ENCODE peak calls at places on chromosome 7, in seven cellular contexts. B, A, C, W, D, G and N are unnamed samples.

GRCh38 chr7:29574659-29575058 is 11.0 kb downstream of the PRR15 start:
- DNase-seq in B (no peak), A (no peak), C (no peak), W (no peak), D (no peak), G (no peak), N (no peak)

GRCh38 chr7:26013551-26014083 is 138.4 kb upstream of the NFE2L3 start:
- DNase-seq in B (no peak), A (no peak), C (no peak), W (no peak), D (no peak), G (no peak), N (no peak)

GRCh38 chr7:112160130-112160770 is 45.9 kb downstream of the DOCK4 start:
- DNase-seq in B (no peak), A (no peak), C (no peak), W (no peak), D (no peak), G (no peak), N (no peak)

GRCh38 chr7:110922906-110923305 is 168.0 kb upstream of the LRRN3 start:
- DNase-seq in B (no peak), A (no peak), C (no peak), W (peak), D (no peak), G (peak), N (no peak)

GRCh38 chr7:15687645-15688025 is 1.2 kb upstream of the MEOX2 start:
- DNase-seq in B (peak), A (no peak), C (no peak), W (no peak), D (peak), G (no peak), N (no peak)

GRCh38 chr7:92680458-92680857 is 90.3 kb upstream of the FAM133B start:
- DNase-seq in B (no peak), A (no peak), C (no peak), W (no peak), D (no peak), G (no peak), N (no peak)

GRCh38 chr7:141563956-141564623 is 12.9 kb downstream of the AGK start:
- DNase-seq in B (no peak), A (no peak), C (no peak), W (no peak), D (no peak), G (no peak), N (no peak)

GRCh38 chr7:94580601-94581000 is 71.0 kb downstream of the CASD1 start:
- DNase-seq in B (no peak), A (no peak), C (no peak), W (peak), D (no peak), G (peak), N (no peak)

GRCh38 chr7:95989301-95989700 is 216.9 kb downstream of the DYNC1I1 start:
- DNase-seq in B (peak), A (no peak), C (no peak), W (no peak), D (no peak), G (no peak), N (no peak)

GRCh38 chr7:96996111-96996936 is 9.0 kb upstream of the DLX6 start:
- DNase-seq in B (no peak), A (no peak), C (no peak), W (no peak), D (no peak), G (no peak), N (no peak)

GRCh38 chr7:43834463-43835251 is 34.7 kb downstream of the MRPS24 start:
- DNase-seq in B (no peak), A (no peak), C (no peak), W (no peak), D (no peak), G (peak), N (no peak)

GRCh38 chr7:36937754-36938551 is 213.7 kb upstream of the AOAH start:
- DNase-seq in B (no peak), A (no peak), C (no peak), W (no peak), D (no peak), G (no peak), N (no peak)

GRCh38 chr7:34044319-34044643 is 138.9 kb downstream of the BMPER start:
- DNase-seq in B (peak), A (no peak), C (no peak), W (no peak), D (no peak), G (no peak), N (no peak)

GRCh38 chr7:112112822-112113255 is 93.4 kb downstream of the DOCK4 start:
- DNase-seq in B (peak), A (no peak), C (no peak), W (peak), D (no peak), G (peak), N (no peak)

GRCh38 chr7:47354831-47355541 is 226.9 kb downstream of the TNS3 start:
- DNase-seq in B (peak), A (no peak), C (no peak), W (no peak), D (peak), G (no peak), N (no peak)

GRCh38 chr7:103065666-103066065 is 8.9 kb downstream of the FBXL13 start:
- DNase-seq in B (no peak), A (no peak), C (no peak), W (no peak), D (peak), G (no peak), N (peak)

GRCh38 chr7:84799131-84799530 is 387.7 kb downstream of the SEMA3D start:
- DNase-seq in B (no peak), A (no peak), C (no peak), W (no peak), D (no peak), G (no peak), N (no peak)

GRCh38 chr7:12067156-12067831 is 143.8 kb upstream of the TMEM106B start:
- DNase-seq in B (peak), A (no peak), C (peak), W (peak), D (no peak), G (no peak), N (no peak)

GRCh38 chr7:96388166-96388565 is 66.3 kb upstream of the SLC25A13 start:
- DNase-seq in B (no peak), A (no peak), C (no peak), W (peak), D (no peak), G (peak), N (no peak)

GRCh38 chr7:40133561-40134427 is 628 bp downstream of the MPLKIP start:
- DNase-seq in B (peak), A (no peak), C (no peak), W (peak), D (no peak), G (peak), N (no peak)

GRCh38 chr7:7816084-7816483 is 97.7 kb upstream of the RPA3 start:
- DNase-seq in B (no peak), A (no peak), C (no peak), W (no peak), D (no peak), G (no peak), N (no peak)

GRCh38 chr7:91962419-91962818 is 21.8 kb downstream of the AKAP9 start:
- DNase-seq in B (no peak), A (no peak), C (no peak), W (no peak), D (no peak), G (no peak), N (no peak)

GRCh38 chr7:40899151-40899550 is 764.3 kb downstream of the SUGCT start:
- DNase-seq in B (no peak), A (no peak), C (no peak), W (peak), D (no peak), G (no peak), N (no peak)

GRCh38 chr7:140397784-140398750 is at the start of gene SLC37A3:
- DNase-seq in B (peak), A (no peak), C (peak), W (peak), D (peak), G (peak), N (peak)

GRCh38 chr7:51213618-51214017 is 103.0 kb downstream of the COBL start:
- DNase-seq in B (no peak), A (no peak), C (no peak), W (no peak), D (no peak), G (no peak), N (no peak)

GRCh38 chr7:24573554-24574338 is 494 bp downstream of the PALS2 start:
- DNase-seq in B (peak), A (no peak), C (peak), W (peak), D (peak), G (peak), N (peak)

DNA sequence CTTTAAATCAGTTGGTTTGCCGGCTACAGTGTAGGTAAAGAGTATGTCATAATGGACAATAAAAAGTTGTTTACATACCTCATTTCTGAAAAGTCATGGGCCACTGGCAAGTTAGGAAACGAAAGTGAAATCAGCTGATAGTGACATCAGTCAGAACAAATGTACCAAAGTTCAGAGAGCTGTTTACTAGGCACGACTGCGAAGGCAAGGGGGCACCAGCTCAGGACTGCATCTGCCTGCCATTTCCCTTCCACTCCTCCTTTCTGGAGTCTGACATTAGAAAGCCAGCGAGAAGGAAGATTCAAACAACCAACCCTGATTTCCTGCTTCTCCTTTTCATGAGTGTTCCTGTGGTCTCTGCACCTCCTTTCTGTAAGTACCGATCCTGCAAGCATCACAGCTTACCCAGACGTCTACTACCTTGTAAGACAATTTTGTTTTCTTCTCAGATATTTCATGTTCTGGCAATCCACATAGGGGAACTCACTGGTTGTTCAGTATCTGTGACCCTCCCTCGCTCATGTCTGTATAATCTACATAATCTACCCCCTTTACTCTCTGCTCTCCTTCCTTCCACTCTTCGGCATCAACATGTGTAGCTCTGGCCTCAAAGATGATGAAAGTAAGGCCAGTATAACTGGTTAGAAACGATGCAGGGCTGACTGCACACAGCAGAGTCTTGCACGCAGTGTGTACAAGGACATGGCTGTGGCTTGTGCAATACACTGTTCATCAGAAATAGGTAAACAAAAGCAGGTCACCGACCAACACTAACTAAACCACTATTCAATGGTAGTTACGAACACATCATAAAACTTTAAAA is at the start of gene TMEM140:
- DNase-seq in B (peak), A (peak), C (no peak), W (peak), D (no peak), G (peak), N (no peak)
- TF ChIP-seq CTCF in B (no peak), A (no peak), C (no peak), W (no peak), D (no peak), G (no peak), N (no peak)

GRCh38 chr7:80999771-81000170 is 80.9 kb upstream of the SEMA3C start:
- DNase-seq in B (no peak), A (no peak), C (no peak), W (no peak), D (no peak), G (no peak), N (no peak)
- TF ChIP-seq CTCF in B (no peak), A (no peak), C (no peak), W (no peak), D (no peak), G (no peak), N (no peak)

DNA sequence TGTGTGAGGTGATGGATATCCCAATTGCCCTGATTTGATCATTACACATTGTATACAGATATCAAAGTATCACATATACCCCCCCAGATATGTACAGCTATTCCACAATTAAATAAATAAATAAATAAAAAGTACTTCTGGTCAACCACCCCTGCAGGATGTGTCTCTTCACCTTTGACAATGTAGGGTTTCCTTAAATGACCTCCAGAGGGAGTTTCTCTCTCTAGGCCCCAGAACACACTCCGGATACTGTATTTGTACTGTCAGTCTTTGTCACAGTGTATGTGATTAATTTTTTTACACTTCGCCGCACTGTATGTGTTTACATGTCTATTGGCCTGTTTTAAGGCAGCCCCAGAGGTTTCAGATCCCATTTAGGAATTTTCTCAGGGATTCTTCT is 123.6 kb downstream of the ADCYAP1R1 start:
- DNase-seq in B (no peak), A (no peak), C (no peak), W (peak), D (no peak), G (no peak), N (no peak)
- TF ChIP-seq CTCF in B (no peak), A (no peak), C (no peak), W (peak), D (no peak), G (no peak), N (no peak)

DNA sequence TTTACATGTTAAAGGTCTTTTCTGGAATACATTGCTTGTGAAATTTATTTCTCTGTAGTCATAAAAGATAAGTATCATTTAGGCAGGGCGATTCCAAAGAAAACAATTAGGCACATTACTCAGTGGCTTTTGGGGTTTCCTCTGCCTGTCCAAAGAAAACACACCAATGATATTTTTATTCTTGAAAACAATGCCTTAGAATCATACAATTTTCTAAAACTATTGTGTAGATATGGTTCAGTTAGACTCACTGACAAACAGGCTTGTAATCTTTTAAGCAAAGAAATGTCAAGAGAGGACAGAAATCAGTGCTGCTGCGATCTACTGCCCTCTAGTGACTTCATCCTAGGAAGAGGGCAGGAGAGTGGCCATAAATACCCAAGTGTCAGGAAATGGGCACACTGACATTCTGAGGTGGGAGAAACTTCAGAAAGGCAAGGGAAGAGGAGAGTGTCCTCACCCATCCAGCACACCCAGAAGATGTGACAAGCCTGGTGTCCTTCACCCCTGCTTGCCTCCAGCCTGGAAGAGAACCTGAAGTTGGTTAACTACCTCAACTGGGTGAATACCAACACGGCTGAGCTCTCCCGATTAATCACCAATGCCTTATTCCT is 120.5 kb downstream of the GALNT11 start:
- DNase-seq in B (peak), A (no peak), C (no peak), W (peak), D (no peak), G (peak), N (no peak)
- TF ChIP-seq CTCF in B (no peak), A (peak), C (peak), W (peak), D (peak), G (peak), N (no peak)

GRCh38 chr7:157905740-157906461 is 569.1 kb downstream of the DNAJB6 start:
- DNase-seq in B (peak), A (no peak), C (no peak), W (peak), D (peak), G (no peak), N (no peak)
- TF ChIP-seq CTCF in B (no peak), A (no peak), C (no peak), W (no peak), D (no peak), G (no peak), N (no peak)

DNA sequence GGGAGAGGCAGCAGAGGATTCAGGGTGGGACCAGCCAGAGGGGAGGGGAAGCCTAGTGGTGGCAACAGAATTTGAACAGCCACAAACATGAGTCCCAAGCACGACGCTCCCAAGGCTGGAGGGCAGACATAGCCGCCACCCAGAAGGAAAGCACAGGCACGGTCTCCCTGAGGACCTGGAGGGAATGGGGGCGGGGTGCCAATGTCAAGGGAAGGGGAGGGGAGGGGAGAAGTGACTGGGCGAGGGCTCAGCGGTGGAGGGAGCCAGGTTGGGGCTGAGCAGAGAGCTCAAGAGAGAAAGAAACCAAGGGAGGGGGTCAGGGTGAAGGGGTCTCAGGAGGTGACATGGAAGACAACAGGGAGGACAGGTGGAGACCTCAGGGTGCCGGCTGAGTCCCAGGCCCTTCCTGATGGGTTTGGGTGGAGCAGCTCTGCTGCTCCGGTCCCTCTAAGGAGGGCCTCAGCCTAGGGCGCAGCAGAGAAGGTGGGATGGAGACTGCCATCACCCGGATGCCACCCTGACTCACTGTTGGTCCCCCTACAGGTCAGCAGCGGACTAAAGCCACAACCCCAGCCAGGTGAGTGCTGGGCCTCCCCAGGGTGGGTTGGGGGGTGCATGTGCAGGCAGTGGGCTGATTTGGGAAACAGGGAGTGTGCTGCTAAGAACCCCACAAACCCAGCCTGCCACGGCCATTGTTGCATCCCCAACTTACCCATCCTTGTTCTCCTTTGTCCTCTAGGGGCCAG is 24.2 kb downstream of the PILRA start:
- DNase-seq in B (no peak), A (no peak), C (no peak), W (no peak), D (no peak), G (no peak), N (no peak)
- TF ChIP-seq CTCF in B (no peak), A (no peak), C (no peak), W (no peak), D (no peak), G (no peak), N (no peak)

DNA sequence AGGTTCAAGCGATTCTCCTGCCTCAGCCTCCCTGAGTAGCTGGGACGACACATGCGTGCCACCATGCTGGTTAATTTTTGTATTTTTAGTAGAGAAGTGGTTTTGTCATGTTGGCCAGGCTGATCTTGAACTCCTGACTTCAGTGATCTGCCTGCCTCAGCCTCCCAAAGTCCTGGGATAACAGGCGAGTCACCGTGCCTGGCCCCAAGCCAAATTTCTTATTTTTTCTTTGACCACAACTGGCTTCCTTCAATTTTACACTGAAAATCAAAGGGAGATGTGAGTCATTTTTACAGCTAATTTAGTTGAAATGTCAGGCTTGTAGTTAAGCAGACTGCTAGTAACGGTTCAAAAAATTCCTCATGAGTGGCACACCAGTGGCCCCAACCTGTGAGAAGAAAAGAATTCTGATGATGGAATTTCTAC is 7.8 kb downstream of the RNF216 start:
- DNase-seq in B (no peak), A (no peak), C (no peak), W (peak), D (no peak), G (peak), N (no peak)
- TF ChIP-seq CTCF in B (no peak), A (no peak), C (no peak), W (no peak), D (no peak), G (no peak), N (no peak)

GRCh38 chr7:150897502-150898474 is 45.5 kb downstream of the AOC1 start:
- DNase-seq in B (no peak), A (no peak), C (no peak), W (no peak), D (no peak), G (no peak), N (no peak)
- TF ChIP-seq CTCF in B (no peak), A (no peak), C (no peak), W (no peak), D (no peak), G (no peak), N (no peak)

GRCh38 chr7:17769918-17770317 is 170.4 kb downstream of the SNX13 start:
- DNase-seq in B (peak), A (no peak), C (no peak), W (peak), D (no peak), G (peak), N (no peak)
- TF ChIP-seq CTCF in B (peak), A (peak), C (no peak), W (peak), D (peak), G (peak), N (no peak)